ENCODE peak calls at places on chromosomes 5 and 9, in five cellular contexts. One of them, this sample, is unnamed.

GRCh38 chr5:151961557-151961956 is 36.9 kb upstream of the GLRA1 start:
- DNase-seq in Caki2: no peak
- DNase-seq in H54: no peak
- DNase-seq in CD8-positive, alpha-beta memory T cell: no peak
- DNase-seq in EH: no peak
- DNase-seq in this sample: no peak

GRCh38 chr5:124871299-124871698 is 124.9 kb upstream of the ZNF608 start:
- DNase-seq in Caki2: no peak
- DNase-seq in H54: no peak
- DNase-seq in CD8-positive, alpha-beta memory T cell: no peak
- DNase-seq in EH: peak; percentile 35
- DNase-seq in this sample: peak; percentile 59

GRCh38 chr5:127313847-127314473 is 23.4 kb downstream of the MEGF10 start:
- DNase-seq in Caki2: peak; percentile 35
- DNase-seq in H54: peak; percentile 39
- DNase-seq in CD8-positive, alpha-beta memory T cell: peak; percentile 41
- DNase-seq in EH: peak; percentile 65
- DNase-seq in this sample: peak; percentile 60

GRCh38 chr5:180206993-180207392 is 2.0 kb downstream of the RASGEF1C start:
- DNase-seq in Caki2: no peak
- DNase-seq in H54: no peak
- DNase-seq in CD8-positive, alpha-beta memory T cell: no peak
- DNase-seq in EH: no peak
- DNase-seq in this sample: no peak

GRCh38 chr9:120715331-120715924 is 1.2 kb upstream of the MEGF9 start:
- DNase-seq in Caki2: peak; percentile 93
- DNase-seq in H54: no peak
- DNase-seq in CD8-positive, alpha-beta memory T cell: no peak
- DNase-seq in EH: peak; percentile 88
- DNase-seq in this sample: peak; percentile 38

GRCh38 chr9:91426123-91426745 is 2.6 kb upstream of the NFIL3 start:
- DNase-seq in Caki2: peak; percentile 81
- DNase-seq in H54: peak; percentile 48
- DNase-seq in CD8-positive, alpha-beta memory T cell: no peak
- DNase-seq in EH: peak; percentile 68
- DNase-seq in this sample: peak; percentile 54

GRCh38 chr5:140868721-140869554 is at the start of gene PCDHA11:
- DNase-seq in Caki2: no peak
- DNase-seq in H54: no peak
- DNase-seq in CD8-positive, alpha-beta memory T cell: no peak
- DNase-seq in EH: no peak
- DNase-seq in this sample: peak; percentile 61

GRCh38 chr9:977361-978116 is 1.1 kb downstream of the DMRT3 start:
- DNase-seq in Caki2: no peak
- DNase-seq in H54: no peak
- DNase-seq in CD8-positive, alpha-beta memory T cell: no peak
- DNase-seq in EH: no peak
- DNase-seq in this sample: no peak

GRCh38 chr9:32551491-32552049 is 557 bp upstream of the SMIM27 start:
- DNase-seq in Caki2: no peak
- DNase-seq in H54: no peak
- DNase-seq in CD8-positive, alpha-beta memory T cell: peak; percentile 31
- DNase-seq in EH: no peak
- DNase-seq in this sample: peak; percentile 35

GRCh38 chr9:136806067-136806466 is 1.7 kb upstream of the RABL6 start:
- DNase-seq in Caki2: no peak
- DNase-seq in H54: no peak
- DNase-seq in CD8-positive, alpha-beta memory T cell: no peak
- DNase-seq in EH: no peak
- DNase-seq in this sample: no peak

GRCh38 chr5:179405426-179406030 is 60.3 kb upstream of the ADAMTS2 start:
- DNase-seq in Caki2: no peak
- DNase-seq in H54: no peak
- DNase-seq in CD8-positive, alpha-beta memory T cell: no peak
- DNase-seq in EH: no peak
- DNase-seq in this sample: no peak

GRCh38 chr5:56012281-56012963 is 17.7 kb upstream of the IL6ST start:
- DNase-seq in Caki2: no peak
- DNase-seq in H54: no peak
- DNase-seq in CD8-positive, alpha-beta memory T cell: no peak
- DNase-seq in EH: peak; percentile 84
- DNase-seq in this sample: no peak

GRCh38 chr5:83306572-83307241 is 164.8 kb upstream of the VCAN start:
- DNase-seq in Caki2: peak; percentile 24
- DNase-seq in H54: peak; percentile 20
- DNase-seq in CD8-positive, alpha-beta memory T cell: no peak
- DNase-seq in EH: peak; percentile 87
- DNase-seq in this sample: peak; percentile 54

GRCh38 chr5:150529555-150529954 is 21.6 kb downstream of the NDST1 start:
- DNase-seq in Caki2: no peak
- DNase-seq in H54: no peak
- DNase-seq in CD8-positive, alpha-beta memory T cell: no peak
- DNase-seq in EH: no peak
- DNase-seq in this sample: no peak